ENCODE peak calls at places on chromosomes 12 and 14, in six cellular contexts. U, D, W, N, P and A are unnamed samples. For H3K4me1, the result is how much of the 10 kb centered on the place peaks cover.

GRCh38 chr14:33711761-33712160 is 239.1 kb downstream of the EGLN3 start:
- DNase-seq in U (no peak), D (no peak), W (no peak), N (no peak), P (no peak), A (no peak)

GRCh38 chr12:106248177-106248848 is 493 bp upstream of the CKAP4 start:
- DNase-seq in U (peak), D (peak), W (peak), N (peak), P (peak), A (peak)

GRCh38 chr12:82862876-82863649 is 176.4 kb downstream of the TMTC2 start:
- DNase-seq in U (no peak), D (no peak), W (no peak), N (no peak), P (no peak), A (no peak)

GRCh38 chr14:103105580-103106168 is 11.1 kb downstream of the EXOC3L4 start:
- DNase-seq in U (no peak), D (no peak), W (peak), N (no peak), P (no peak), A (no peak)

GRCh38 chr14:91202234-91202974 is 42.1 kb downstream of the GPR68 start:
- DNase-seq in U (peak), D (peak), W (no peak), N (peak), P (no peak), A (no peak)

GRCh38 chr14:21846227-21846885 is 172.7 kb upstream of the OR4E1 start:
- DNase-seq in U (no peak), D (no peak), W (peak), N (peak), P (peak), A (no peak)

GRCh38 chr12:100877776-100878175 is 83.2 kb downstream of the ANO4 start:
- DNase-seq in U (no peak), D (no peak), W (no peak), N (no peak), P (no peak), A (no peak)

GRCh38 chr12:7989827-7990491 is 42.6 kb upstream of the FOXJ2 start:
- DNase-seq in U (peak), D (peak), W (peak), N (peak), P (no peak), A (no peak)

GRCh38 chr14:60485600-60486251 is at the start of gene C14orf39:
- DNase-seq in U (no peak), D (no peak), W (no peak), N (no peak), P (no peak), A (no peak)

GRCh38 chr12:111068281-111068680 is 147.9 kb upstream of the MYL2 start:
- DNase-seq in U (no peak), D (no peak), W (no peak), N (no peak), P (no peak), A (no peak)
- TF ChIP-seq CTCF in U (no peak), D (no peak), W (no peak), N (no peak), P (no peak), A (no peak)

GRCh38 chr14:93033039-93033982 is 82.4 kb downstream of the ITPK1 start:
- DNase-seq in U (no peak), D (no peak), W (no peak), N (no peak), P (no peak), A (no peak)
- H3K4me1 ChIP-seq in U (under half), D (under half), W (half or more), N (under half), P (half or more), A (under half)

DNA sequence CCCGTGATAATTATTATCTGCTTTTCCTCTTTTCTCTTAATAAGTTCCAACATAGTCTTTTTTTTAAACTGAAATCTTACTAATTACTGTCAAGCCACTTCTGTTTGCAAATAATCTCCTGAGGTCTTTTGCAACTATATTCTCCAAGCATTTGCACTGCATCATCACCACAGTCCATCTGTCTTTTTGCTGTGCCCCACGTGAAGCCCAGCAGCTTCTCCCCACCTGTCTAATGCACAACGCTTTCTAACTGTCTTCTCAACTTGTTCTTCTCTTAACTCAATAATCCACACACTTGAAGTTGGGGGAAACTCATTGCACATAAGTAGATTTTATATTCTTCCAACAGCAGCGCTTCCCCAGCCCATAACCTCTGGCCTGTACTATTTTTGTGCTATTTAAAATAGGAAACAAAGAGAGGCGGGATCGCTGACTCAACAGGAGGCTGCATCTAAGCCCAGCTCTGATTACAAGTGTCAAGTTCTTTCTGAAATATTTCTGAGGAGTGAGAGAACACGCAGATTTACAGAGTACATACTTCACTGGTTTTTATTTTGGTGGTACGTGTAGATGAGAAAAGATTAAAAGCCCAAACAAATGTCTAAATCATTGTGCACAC is 226.7 kb downstream of the GXYLT1 start:
- DNase-seq in U (peak), D (no peak), W (no peak), N (no peak), P (no peak), A (no peak)
- H3K27ac ChIP-seq in U (peak), D (no peak), W (no peak), N (no peak), P (no peak), A (no peak)

GRCh38 chr12:113525066-113525465 is 53.4 kb upstream of the LHX5 start:
- DNase-seq in U (no peak), D (no peak), W (no peak), N (no peak), P (no peak), A (no peak)
- TF ChIP-seq CTCF in U (no peak), D (no peak), W (no peak), N (no peak), P (no peak), A (no peak)

DNA sequence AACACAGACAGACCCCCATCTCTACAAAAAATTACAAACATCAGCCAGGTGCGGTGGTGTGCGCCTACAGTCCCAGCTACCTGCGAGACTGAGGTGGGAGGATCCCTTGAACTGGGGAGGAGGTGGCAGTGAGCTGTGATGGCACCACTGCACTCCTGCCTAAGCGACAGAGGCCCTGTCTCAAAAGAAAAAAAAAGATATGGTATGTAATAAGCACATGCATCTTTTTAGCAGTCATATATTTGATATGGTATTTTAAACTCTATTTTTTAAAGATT is 7.2 kb downstream of the SLC15A4 start:
- DNase-seq in U (no peak), D (no peak), W (no peak), N (no peak), P (no peak), A (peak)
- H3K4me1 ChIP-seq in U (half or more), D (under half), W (under half), N (under half), P (under half), A (under half)

GRCh38 chr12:107779077-107779840 is 4.8 kb downstream of the ASCL4 start:
- DNase-seq in U (no peak), D (no peak), W (no peak), N (no peak), P (no peak), A (no peak)
- H3K27ac ChIP-seq in U (no peak), D (no peak), W (no peak), N (no peak), P (no peak), A (no peak)

GRCh38 chr14:92551066-92551841 is 37.7 kb downstream of the RIN3 start:
- DNase-seq in U (no peak), D (no peak), W (no peak), N (no peak), P (no peak), A (no peak)
- TF ChIP-seq CTCF in U (no peak), D (no peak), W (no peak), N (no peak), P (no peak), A (no peak)